ENCODE peak calls at places on chromosomes 3 and 15, in five cellular contexts. C, W, D, U and O are unnamed samples. For H3K4me1, the result is how much of the 10 kb centered on the place peaks cover.

GRCh38 chr15:72167445-72167844 is 30.1 kb downstream of the GRAMD2A start:
- DNase-seq in D (no peak), C (no peak), U (no peak), W (no peak), O (no peak)

GRCh38 chr3:150035910-150036661 is 65.4 kb upstream of the PFN2 start:
- DNase-seq in U (no peak), C (no peak), W (no peak), D (no peak), O (no peak)

GRCh38 chr3:58679974-58680656 is 13.5 kb upstream of the FAM3D start:
- DNase-seq in D (peak), U (no peak), W (no peak), C (no peak), O (no peak)

GRCh38 chr3:120753831-120754230 is 11.3 kb downstream of the GTF2E1 start:
- DNase-seq in C (no peak), D (no peak), W (no peak), U (no peak), O (no peak)

GRCh38 chr15:71680079-71680461 is 130.3 kb upstream of the NR2E3 start:
- DNase-seq in U (no peak), C (no peak), W (no peak), D (peak), O (no peak)

GRCh38 chr3:18643290-18643689 is 218.2 kb upstream of the SATB1 start:
- DNase-seq in C (no peak), D (no peak), W (no peak), U (no peak), O (no peak)

GRCh38 chr3:52291508-52292181 is 4.0 kb downstream of the GLYCTK start:
- DNase-seq in C (peak), D (peak), W (no peak), U (peak), O (no peak)

GRCh38 chr3:4320453-4320852 is 17.3 kb downstream of the SETMAR start:
- DNase-seq in W (no peak), D (no peak), U (no peak), C (no peak), O (no peak)

GRCh38 chr3:177598110-177598833 is 401.0 kb upstream of the TBL1XR1 start:
- DNase-seq in C (no peak), U (no peak), D (no peak), W (no peak), O (no peak)

GRCh38 chr3:67000006-67000405 is 1.9 kb downstream of the KBTBD8 start:
- DNase-seq in D (peak), U (peak), C (no peak), W (no peak), O (no peak)

GRCh38 chr3:188649521-188649920 is 495.6 kb downstream of the LPP start:
- DNase-seq in D (no peak), C (no peak), U (no peak), W (no peak), O (no peak)

DNA sequence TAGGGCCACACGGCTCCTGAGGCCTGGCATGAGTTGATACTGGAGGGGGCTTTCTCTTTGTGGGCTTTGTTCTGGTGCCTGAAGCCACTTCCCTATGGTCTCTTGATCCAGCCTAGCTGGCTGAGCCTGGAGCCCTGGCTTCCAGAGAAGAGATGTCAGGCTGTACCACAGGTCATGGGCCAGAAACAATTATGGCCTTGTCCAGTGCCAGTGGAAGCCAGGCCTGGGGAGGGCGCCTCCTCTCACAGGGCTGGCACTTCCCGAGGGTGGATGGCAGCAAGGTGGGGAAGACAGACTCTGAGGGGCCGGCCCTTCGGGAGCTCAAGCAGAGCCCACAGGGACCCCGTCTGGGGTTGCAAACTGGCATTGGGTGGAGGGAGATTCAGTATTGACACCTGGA is 34.9 kb upstream of the ACAD9 start:
- DNase-seq in U (no peak), D (no peak), W (no peak), C (no peak), O (no peak)
- H3K4me1 ChIP-seq in U (under half), D (under half), W (under half), C (under half), O (under half)

GRCh38 chr3:39386331-39386730 is 3.2 kb downstream of the SLC25A38 start:
- DNase-seq in W (no peak), C (no peak), U (no peak), D (no peak), O (no peak)
- H3K4me1 ChIP-seq in W (under half), C (under half), U (half or more), D (under half), O (under half)

GRCh38 chr3:141523615-141524375 is 37.0 kb downstream of the RASA2 start:
- DNase-seq in D (peak), W (no peak), U (no peak), C (no peak), O (no peak)
- H3K4me1 ChIP-seq in D (under half), W (under half), U (under half), C (under half), O (under half)

GRCh38 chr3:30114918-30115317 is 491.5 kb upstream of the TGFBR2 start:
- DNase-seq in D (peak), U (no peak), C (no peak), W (no peak), O (no peak)

GRCh38 chr3:30112904-30113484 is 493.4 kb upstream of the TGFBR2 start:
- DNase-seq in U (peak), W (no peak), C (no peak), D (peak), O (no peak)

GRCh38 chr3:30113906-30114305 is 492.5 kb upstream of the TGFBR2 start:
- DNase-seq in C (no peak), W (no peak), U (no peak), D (peak), O (no peak)
- H3K4me1 ChIP-seq in C (under half), W (under half), U (under half), D (under half), O (under half)

GRCh38 chr3:156688849-156689452 is 14.6 kb downstream of the TIPARP start:
- DNase-seq in D (no peak), W (no peak), C (no peak), U (no peak), O (no peak)
- H3K4me1 ChIP-seq in D (half or more), W (under half), C (under half), U (half or more), O (half or more)

GRCh38 chr3:32424581-32425250 is 33.1 kb downstream of the CMTM7 start:
- DNase-seq in D (no peak), W (no peak), U (no peak), C (no peak), O (no peak)

GRCh38 chr3:32422943-32423342 is 31.3 kb downstream of the CMTM7 start:
- DNase-seq in W (no peak), D (no peak), C (no peak), U (no peak), O (no peak)

GRCh38 chr3:32423956-32424558 is 32.4 kb downstream of the CMTM7 start:
- DNase-seq in U (no peak), C (no peak), D (no peak), W (no peak), O (no peak)

GRCh38 chr3:32421991-32422859 is 30.6 kb downstream of the CMTM7 start:
- DNase-seq in U (no peak), C (no peak), W (peak), D (peak), O (peak)

DNA sequence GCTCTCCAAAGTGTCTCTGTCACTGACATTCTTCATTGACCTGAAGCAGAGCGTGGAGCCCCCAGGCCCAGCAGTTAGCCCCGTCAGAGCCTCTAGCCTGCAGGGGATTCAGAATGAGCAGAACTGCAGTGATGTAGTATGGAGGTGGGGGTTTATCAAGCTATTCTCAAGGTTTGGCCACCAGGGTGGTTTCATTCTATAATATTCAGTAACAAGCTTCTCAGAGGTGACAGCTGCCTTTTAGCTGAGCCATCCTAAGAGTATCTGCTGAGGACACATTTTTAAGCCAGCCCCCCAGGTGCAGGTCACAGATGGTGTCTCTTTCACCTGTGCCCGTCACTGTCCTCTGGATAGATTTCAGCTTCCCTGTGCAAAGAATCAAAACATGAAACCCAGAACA is 31.9 kb downstream of the CMTM7 start:
- DNase-seq in U (no peak), D (no peak), C (no peak), W (no peak), O (no peak)
- H3K4me1 ChIP-seq in U (under half), D (half or more), C (under half), W (under half), O (under half)